ENCODE peak calls at places on chromosomes 11 and 22, in five cellular contexts. Y is transverse colon, X is A549, P is body of pancreas, G is tibial nerve. H is an unnamed sample. For H3K4me1, the result is how much of the 10 kb centered on the place peaks cover.

GRCh38 chr11:34339149-34340064 is 18.4 kb downstream of the ABTB2 start:
- DNase-seq in Y (no peak), X (peak), P (no peak), G (no peak), H (no peak)

GRCh38 chr11:73259406-73260126 is 12.6 kb upstream of the P2RY6 start:
- DNase-seq in Y (no peak), X (no peak), P (no peak), G (no peak), H (no peak)

GRCh38 chr11:117843666-117844484 is 19.3 kb upstream of the FXYD2 start:
- DNase-seq in Y (peak), X (peak), P (peak), G (peak), H (peak)

GRCh38 chr11:14347991-14348390 is 11.0 kb downstream of the RRAS2 start:
- DNase-seq in Y (no peak), X (no peak), P (no peak), G (no peak), H (no peak)

GRCh38 chr22:39089928-39090327 is 7.1 kb upstream of the APOBEC3H start:
- DNase-seq in Y (no peak), X (no peak), P (no peak), G (no peak), H (no peak)

GRCh38 chr11:127632546-127632945 is 632.0 kb upstream of the KIRREL3 start:
- DNase-seq in Y (no peak), X (no peak), P (no peak), G (no peak), H (no peak)

GRCh38 chr11:109612481-109612880 is 190.5 kb downstream of the C11orf87 start:
- DNase-seq in Y (no peak), X (no peak), P (no peak), G (no peak), H (no peak)

GRCh38 chr11:23021287-23021863 is 161.1 kb upstream of the CCDC179 start:
- DNase-seq in Y (peak), X (peak), P (peak), G (peak), H (no peak)

DNA sequence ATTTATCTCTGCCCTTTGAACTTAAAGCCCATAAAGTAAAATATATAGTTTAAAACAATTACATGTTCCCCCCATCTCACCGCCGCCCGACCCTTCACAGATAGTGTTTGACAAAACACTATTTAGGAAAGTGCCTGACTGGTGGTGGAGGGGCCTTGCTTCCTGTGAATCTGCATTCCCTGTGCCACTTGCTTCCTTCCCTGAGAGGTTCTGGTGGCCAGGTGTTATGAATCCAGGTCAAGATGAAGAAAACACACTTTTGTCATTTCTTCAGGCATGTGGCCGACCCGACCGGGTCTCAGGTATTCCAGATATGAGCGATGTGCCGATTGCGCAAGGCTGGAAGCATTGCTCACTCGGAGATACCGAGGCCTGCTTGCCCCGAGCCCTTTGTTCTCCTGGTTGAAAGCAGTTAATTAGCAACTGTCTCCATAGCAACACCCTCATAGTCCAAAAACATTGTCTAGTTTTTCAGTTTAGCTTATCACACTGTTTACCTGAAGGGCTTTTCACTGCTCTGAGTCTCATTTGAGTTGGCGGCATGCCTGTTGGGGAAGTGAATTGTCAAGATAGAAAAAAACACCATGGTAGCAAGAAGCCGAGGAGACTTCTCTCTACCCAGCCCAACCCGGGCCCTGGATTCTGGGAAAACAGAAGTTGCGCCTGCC is 128.3 kb downstream of the TEAD1 start:
- DNase-seq in Y (peak), X (peak), P (peak), G (no peak), H (no peak)
- H3K4me1 ChIP-seq in Y (half or more), X (half or more), P (half or more), G (under half), H (half or more)

GRCh38 chr11:107439586-107440201 is 17.9 kb downstream of the CWF19L2 start:
- DNase-seq in Y (no peak), X (no peak), P (no peak), G (no peak), H (no peak)

GRCh38 chr11:107442715-107443215 is 14.9 kb downstream of the CWF19L2 start:
- DNase-seq in Y (no peak), X (no peak), P (no peak), G (no peak), H (no peak)

DNA sequence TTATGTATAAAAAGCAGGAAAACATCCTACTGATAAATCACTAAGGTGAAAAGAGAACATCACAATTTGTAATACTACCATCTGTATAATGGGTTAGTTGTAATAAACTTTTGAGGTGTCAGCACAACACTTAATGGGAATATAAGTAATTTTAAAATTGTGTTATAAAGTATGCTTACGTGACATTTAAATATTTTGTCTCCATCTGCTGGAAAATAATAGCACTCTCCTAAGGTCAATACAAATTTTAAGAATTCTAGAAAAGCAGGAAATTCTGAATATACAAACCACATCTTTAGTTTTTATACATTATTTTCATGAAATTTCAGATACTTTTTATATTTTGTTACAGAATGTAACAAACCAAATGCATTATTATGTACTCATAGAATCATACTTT is 19.5 kb downstream of the CWF19L2 start:
- DNase-seq in Y (no peak), X (no peak), P (no peak), G (no peak), H (no peak)
- H3K4me3 ChIP-seq in Y (no peak), X (no peak), P (no peak), G (no peak), H (no peak)

DNA sequence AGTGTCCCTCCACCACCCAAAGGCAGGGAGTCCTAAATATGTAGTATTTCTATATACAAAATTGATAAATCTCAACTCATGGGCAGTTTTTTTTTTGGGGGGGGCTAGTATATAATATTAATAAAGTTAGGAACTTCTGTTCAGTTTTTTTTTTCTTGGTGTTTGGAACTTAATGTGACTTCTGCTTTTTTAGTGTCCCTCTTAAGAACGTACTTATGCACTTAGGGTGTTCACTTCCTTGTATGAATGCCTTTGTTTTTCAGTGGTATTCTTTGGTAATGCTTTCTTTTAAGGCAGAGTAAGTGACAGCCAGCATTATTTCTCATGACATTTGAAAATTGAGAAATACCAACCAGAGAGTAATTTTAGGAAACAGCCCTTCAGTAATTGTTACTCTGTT is 2.3 kb downstream of the GRK3 start:
- DNase-seq in Y (no peak), X (no peak), P (no peak), G (no peak), H (no peak)
- H3K4me1 ChIP-seq in Y (under half), X (under half), P (under half), G (under half), H (under half)

DNA sequence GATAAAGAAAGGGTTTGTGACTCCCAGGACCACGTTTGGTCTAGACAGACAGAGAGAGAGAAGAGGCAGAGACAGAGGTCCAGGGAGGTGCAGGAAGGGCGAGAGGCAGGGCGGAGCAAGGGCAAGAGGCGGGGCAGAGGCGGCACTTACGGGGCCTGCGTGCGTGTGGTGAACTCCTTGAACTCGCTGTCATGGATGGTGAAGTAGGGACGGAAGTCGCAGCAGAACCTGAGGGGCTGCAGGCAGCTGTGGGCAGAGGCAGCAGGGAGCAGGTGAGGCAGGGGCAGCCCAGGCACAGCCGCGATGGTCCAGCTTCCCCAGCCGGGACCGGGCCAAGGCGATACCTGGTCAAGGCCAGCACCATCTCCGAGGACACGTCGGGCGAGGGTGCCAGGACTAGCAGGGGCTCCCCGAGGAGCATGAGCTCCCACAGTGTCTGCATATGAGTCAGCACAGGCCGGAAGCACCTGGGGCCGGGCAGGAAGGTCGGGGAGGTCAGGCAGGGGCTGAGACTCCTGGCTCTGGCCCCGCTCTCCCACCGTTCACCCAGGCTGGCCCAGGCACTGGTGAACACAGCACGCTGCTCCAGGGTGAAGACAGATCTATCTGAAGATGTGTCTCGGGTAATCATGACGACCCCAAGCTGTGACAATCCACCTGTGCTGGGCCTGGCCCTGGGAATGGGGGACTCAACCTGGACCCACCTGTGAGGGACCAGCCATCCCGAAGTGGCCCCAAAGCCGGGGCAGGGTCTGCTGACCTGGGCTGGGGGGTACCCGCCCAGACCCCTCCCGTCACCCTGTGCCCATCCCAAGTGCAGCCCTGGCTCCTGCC is 7.2 kb upstream of the PLXNB2 start:
- DNase-seq in Y (peak), X (no peak), P (no peak), G (no peak), H (peak)
- H3K4me3 ChIP-seq in Y (peak), X (no peak), P (no peak), G (no peak), H (peak)

GRCh38 chr11:19220903-19221682 is 19.3 kb upstream of the CSRP3 start:
- DNase-seq in Y (no peak), X (no peak), P (no peak), G (no peak), H (no peak)
- H3K4me1 ChIP-seq in Y (under half), X (under half), P (under half), G (under half), H (half or more)

H was measured in left ventricle myocardium inferior.